ENCODE peak calls at places on chromosomes 2 and 18, in four cellular contexts. S is D341Med, E is cardiac fibroblast, T is psoas muscle. M is an unnamed sample.

GRCh38 chr2:132383956-132384355 is 32.6 kb upstream of the GPR39 start:
- DNase-seq in S (no peak), T (no peak), E (no peak), M (no peak)

GRCh38 chr2:33230133-33230618 is 246.3 kb upstream of the RASGRP3 start:
- DNase-seq in E (no peak), T (no peak), S (no peak), M (no peak)

GRCh38 chr2:172084734-172085459 is 410 bp upstream of the DLX1 start:
- DNase-seq in T (peak; percentile 82), S (peak; percentile 90), E (peak; percentile 94), M (peak; percentile 95)

GRCh38 chr2:100957971-100958653 is 44.0 kb upstream of the RPL31 start:
- DNase-seq in T (peak; percentile 31), E (peak; percentile 93), S (no peak), M (no peak)

GRCh38 chr2:43324589-43325447 is 98.4 kb upstream of the ZFP36L2 start:
- DNase-seq in T (peak; percentile 50), S (no peak), E (no peak), M (no peak)

GRCh38 chr18:13273800-13274199 is 55.2 kb downstream of the LDLRAD4 start:
- DNase-seq in S (peak; percentile 34), T (no peak), E (no peak), M (no peak)

GRCh38 chr18:80159713-80160636 is 50.9 kb downstream of the ADNP2 start:
- DNase-seq in E (peak; percentile 46), T (peak; percentile 32), S (peak; percentile 42), M (peak; percentile 79)

GRCh38 chr2:7639476-7639875 is 722.3 kb downstream of the RNF144A start:
- DNase-seq in S (no peak), E (no peak), T (no peak), M (no peak)

GRCh38 chr2:209189893-209190292 is 234.0 kb upstream of the MAP2 start:
- DNase-seq in T (no peak), S (no peak), E (no peak), M (no peak)

GRCh38 chr2:28753043-28753683 is 1.5 kb downstream of the PPP1CB start:
- DNase-seq in E (peak; percentile 86), T (peak; percentile 53), S (peak; percentile 19), M (peak; percentile 44)

GRCh38 chr2:217956895-217957457 is 45.8 kb downstream of the TNS1 start:
- DNase-seq in T (no peak), S (no peak), E (no peak), M (no peak)

GRCh38 chr2:55384786-55385185 is 34.9 kb downstream of the CCDC88A start:
- DNase-seq in T (no peak), S (no peak), E (no peak), M (no peak)

GRCh38 chr2:206112108-206112507 is 26.1 kb upstream of the INO80D start:
- DNase-seq in T (no peak), E (no peak), S (no peak), M (no peak)

GRCh38 chr2:179104736-179105135 is 54.8 kb upstream of the CCDC141 start:
- DNase-seq in T (no peak), S (no peak), E (peak; percentile 17), M (no peak)

GRCh38 chr2:45577426-45577825 is 33.6 kb downstream of the SRBD1 start:
- DNase-seq in S (no peak), E (peak; percentile 30), T (no peak), M (no peak)

GRCh38 chr2:58341047-58341446 is 99.9 kb upstream of the FANCL start:
- DNase-seq in S (peak; percentile 10), T (no peak), E (no peak), M (no peak)

GRCh38 chr2:147171961-147172360 is 672.9 kb upstream of the ACVR2A start:
- DNase-seq in T (no peak), S (no peak), E (peak; percentile 77), M (no peak)

GRCh38 chr2:122055541-122055940 is 300.1 kb downstream of the TSN start:
- DNase-seq in E (peak; percentile 58), T (no peak), S (no peak), M (no peak)

GRCh38 chr2:226515344-226516055 is 284.1 kb downstream of the IRS1 start:
- DNase-seq in T (no peak), S (no peak), E (peak; percentile 17), M (no peak)

GRCh38 chr2:223123859-223124610 is 72.0 kb downstream of the KCNE4 start:
- DNase-seq in T (no peak), E (peak; percentile 42), S (no peak), M (no peak)

GRCh38 chr2:176491172-176491904 is 222.1 kb downstream of the MTX2 start:
- DNase-seq in E (peak; percentile 96), S (no peak), T (peak; percentile 69), M (peak; percentile 30)

GRCh38 chr2:41941831-41942230 is 106.0 kb upstream of the PKDCC start:
- DNase-seq in S (no peak), E (peak; percentile 78), T (no peak), M (no peak)

GRCh38 chr2:5664197-5664728 is 27.9 kb upstream of the SOX11 start:
- DNase-seq in E (no peak), S (no peak), T (no peak), M (peak; percentile 51)

GRCh38 chr2:219109468-219109867 is 48.7 kb upstream of the IHH start:
- DNase-seq in S (no peak), T (no peak), E (no peak), M (no peak)

GRCh38 chr2:172065086-172065485 is 20.2 kb upstream of the DLX1 start:
- DNase-seq in S (no peak), T (no peak), E (no peak), M (no peak)